ENCODE peak calls at places on chromosomes 4 and X, in nine cellular contexts. O, F, H, G, E, T, I, M and B are unnamed samples.

GRCh38 chr4:94338681-94339351 is 3.8 kb downstream of the HPGDS start:
- DNase-seq in T (no peak), G (no peak), H (no peak), I (no peak), E (no peak), O (no peak), F (no peak), M (no peak), B (no peak)

GRCh38 chr4:102575369-102576129 is 74.4 kb downstream of the NFKB1 start:
- DNase-seq in T (no peak), E (no peak), H (no peak), G (no peak), F (no peak), M (no peak), I (no peak), O (no peak), B (no peak)

GRCh38 chr4:107855723-107856122 is 31.0 kb downstream of the SGMS2 start:
- DNase-seq in T (no peak), E (no peak), I (no peak), F (no peak), O (no peak), G (no peak), M (no peak), H (no peak), B (no peak)

GRCh38 chr4:88630756-88631155 is 38.5 kb downstream of the HERC3 start:
- DNase-seq in M (no peak), F (no peak), G (peak; percentile 64), I (no peak), O (no peak), H (no peak), E (no peak), T (peak; percentile 93), B (no peak)

GRCh38 chr4:153950100-153950979 is 161.5 kb upstream of the SFRP2 start:
- DNase-seq in H (no peak), T (no peak), G (no peak), I (no peak), O (peak; percentile 62), M (no peak), F (no peak), E (no peak), B (no peak)

GRCh38 chrX:27840881-27841280 is 33.1 kb downstream of the MAGEB10 start:
- DNase-seq in I (no peak), M (no peak), F (no peak), E (no peak), O (no peak), T (no peak), H (peak; percentile 3), G (no peak), B (no peak)

GRCh38 chrX:150759568-150760416 is 66.6 kb downstream of the MTMR1 start:
- DNase-seq in F (no peak), M (peak; percentile 36), G (no peak), O (no peak), I (no peak), T (no peak), H (no peak), E (no peak), B (no peak)

GRCh38 chr4:11376146-11376545 is 52.5 kb downstream of the HS3ST1 start:
- DNase-seq in M (no peak), H (no peak), T (no peak), I (no peak), F (no peak), E (no peak), G (no peak), O (no peak), B (no peak)

GRCh38 chrX:11757729-11758399 is at the start of gene MSL3:
- DNase-seq in T (peak; percentile 86), I (peak; percentile 19), O (no peak), G (peak; percentile 76), H (peak; percentile 57), E (peak; percentile 41), M (peak; percentile 73), F (peak; percentile 7), B (peak; percentile 53)

GRCh38 chr4:38531126-38531737 is 132.8 kb upstream of the KLF3 start:
- DNase-seq in O (no peak), E (no peak), F (no peak), T (no peak), G (peak; percentile 12), M (no peak), I (no peak), H (peak; percentile 30), B (no peak)

GRCh38 chr4:152266831-152267480 is 268.9 kb downstream of the FBXW7 start:
- DNase-seq in G (no peak), O (no peak), E (no peak), H (no peak), F (no peak), T (no peak), I (no peak), M (no peak), B (no peak)

GRCh38 chrX:40647307-40648197 is at the start of gene CXorf38:
- DNase-seq in T (peak; percentile 84), I (peak; percentile 89), H (peak; percentile 88), M (peak; percentile 97), G (peak; percentile 80), E (peak; percentile 88), F (peak; percentile 80), O (peak; percentile 99), B (peak; percentile 93)

GRCh38 chrX:152733261-152733975 is at the start of the genes CSAG1 and MAGEA12:
- DNase-seq in H (no peak), O (no peak), E (no peak), M (peak; percentile 22), I (no peak), F (no peak), G (no peak), T (no peak), B (no peak)

GRCh38 chr4:87717276-87718031 is 67.4 kb downstream of the DMP1 start:
- DNase-seq in M (no peak), G (peak; percentile 2), F (peak; percentile 21), T (peak; percentile 2), H (no peak), O (no peak), E (no peak), I (no peak), B (no peak)

GRCh38 chrX:12580548-12580947 is 210.7 kb upstream of the PRPS2 start:
- DNase-seq in T (no peak), E (no peak), F (no peak), H (no peak), I (no peak), G (no peak), O (no peak), M (no peak), B (no peak)

GRCh38 chr4:77821775-77822174 is 2.6 kb upstream of the CNOT6L start:
- DNase-seq in I (no peak), T (no peak), O (peak; percentile 66), G (no peak), H (no peak), E (peak; percentile 23), F (no peak), M (peak; percentile 65), B (no peak)

GRCh38 chrX:38923451-38923969 is 122.3 kb downstream of the MID1IP1 start:
- DNase-seq in F (no peak), H (no peak), E (no peak), T (no peak), I (no peak), O (no peak), M (no peak), G (no peak), B (peak; percentile 36)

GRCh38 chr4:128338634-128339355 is 51.2 kb upstream of the PGRMC2 start:
- DNase-seq in E (no peak), M (no peak), I (no peak), T (peak; percentile 90), G (peak; percentile 94), O (no peak), F (no peak), H (no peak), B (no peak)

GRCh38 chr4:127307996-127308395 is 324.8 kb upstream of the INTU start:
- DNase-seq in E (no peak), I (no peak), F (no peak), H (no peak), T (no peak), G (peak; percentile 36), M (no peak), O (no peak), B (no peak)

GRCh38 chr4:127309360-127310095 is 323.2 kb upstream of the INTU start:
- DNase-seq in I (no peak), G (peak; percentile 19), T (peak; percentile 43), M (no peak), E (no peak), H (no peak), F (peak; percentile 9), O (no peak), B (no peak)

GRCh38 chr4:127304356-127304755 is 328.4 kb upstream of the INTU start:
- DNase-seq in M (no peak), E (no peak), H (no peak), O (no peak), F (peak; percentile 48), I (no peak), G (peak; percentile 61), T (peak; percentile 49), B (no peak)
- H3K27me3 ChIP-seq in M (no peaks in the 10 kb centered on the region), E (no peaks in the 10 kb centered on the region), H (no peaks in the 10 kb centered on the region), O (no peaks in the 10 kb centered on the region), F (no peaks in the 10 kb centered on the region), I (no peaks in the 10 kb centered on the region), G (no peaks in the 10 kb centered on the region), T (no peaks in the 10 kb centered on the region), B (no peaks in the 10 kb centered on the region)

GRCh38 chrX:53239474-53239873 is 14.5 kb upstream of the KDM5C start:
- DNase-seq in M (no peak), H (peak; percentile 20), T (no peak), O (no peak), I (no peak), E (no peak), G (no peak), F (no peak), B (no peak)
- H3K27ac ChIP-seq in M (no peak overlapping the region), H (no peak overlapping the region), T (no peak overlapping the region), O (no peak overlapping the region), I (no peak overlapping the region), E (no peak overlapping the region), G (no peak overlapping the region), F (no peak overlapping the region), B (no peak overlapping the region)

GRCh38 chrX:130754353-130754752 is 148.7 kb downstream of the ENOX2 start:
- DNase-seq in T (no peak), H (no peak), M (no peak), I (no peak), F (no peak), E (no peak), G (no peak), O (no peak), B (no peak)

GRCh38 chrX:130756233-130756632 is 146.8 kb downstream of the ENOX2 start:
- DNase-seq in T (no peak), G (no peak), H (no peak), E (no peak), I (no peak), M (no peak), F (no peak), O (no peak), B (no peak)

GRCh38 chrX:130758072-130758471 is 144.9 kb downstream of the ENOX2 start:
- DNase-seq in I (no peak), F (no peak), G (no peak), M (no peak), E (no peak), O (no peak), T (no peak), H (no peak), B (no peak)
- H3K27me3 ChIP-seq in I (no peaks in the 10 kb centered on the region), F (no peaks in the 10 kb centered on the region), G (no peaks in the 10 kb centered on the region), M (no peaks in the 10 kb centered on the region), E (no peaks in the 10 kb centered on the region), O (no peaks in the 10 kb centered on the region), T (no peaks in the 10 kb centered on the region), H (no peaks in the 10 kb centered on the region), B (peaks cover 4% of the 10 kb centered on the region)

DNA sequence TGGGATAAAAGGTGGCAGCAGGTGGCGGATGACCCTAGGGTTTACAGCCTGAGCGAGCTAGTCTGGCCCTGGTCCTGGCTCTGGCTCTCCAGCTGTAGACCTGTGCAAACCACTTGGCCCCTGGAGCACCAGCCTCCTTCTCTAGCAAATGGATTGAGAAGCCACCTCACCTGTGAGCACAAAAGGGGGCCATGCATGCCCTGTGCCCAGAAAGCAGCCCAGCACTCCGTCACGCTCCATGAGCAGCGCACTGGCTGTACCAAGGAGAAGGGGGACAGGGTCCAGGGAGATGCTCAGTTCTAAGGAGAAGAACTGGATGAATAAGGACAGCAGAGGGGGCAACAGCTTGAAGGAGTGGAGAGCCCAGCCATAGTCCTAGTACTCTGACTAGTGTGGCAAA is 46.9 kb upstream of the C4orf50 start:
- DNase-seq in T (no peak), E (no peak), M (no peak), O (no peak), H (no peak), I (no peak), F (no peak), G (no peak), B (no peak)
- H3K27ac ChIP-seq in T (no peak overlapping the region), E (no peak overlapping the region), M (no peak overlapping the region), O (no peak overlapping the region), H (no peak overlapping the region), I (no peak overlapping the region), F (no peak overlapping the region), G (no peak overlapping the region), B (no peak overlapping the region)